ENCODE peak calls at places on chromosomes 6 and 20, in four cellular contexts. X, T, G and H are unnamed samples.

GRCh38 chr20:38108438-38109024 is 56.5 kb downstream of the TGM2 start:
- DNase-seq in X (peak; percentile 48), T (peak; percentile 93), G (peak; percentile 86), H (no peak)

GRCh38 chr20:48949304-48950170 is 28.0 kb downstream of the ARFGEF2 start:
- DNase-seq in X (no peak), T (no peak), G (no peak), H (no peak)

GRCh38 chr6:34247481-34248197 is 1.2 kb downstream of the SMIM29 start:
- DNase-seq in X (no peak), T (peak; percentile 68), G (no peak), H (no peak)

GRCh38 chr20:33812673-33813462 is 1.7 kb downstream of the CHMP4B start:
- DNase-seq in X (no peak), T (no peak), G (no peak), H (peak; percentile 66)

GRCh38 chr6:105174512-105174911 is 5.3 kb downstream of the POPDC3 start:
- DNase-seq in X (peak; percentile 90), T (no peak), G (no peak), H (no peak)

GRCh38 chr6:142601427-142601826 is 299.6 kb downstream of the ADGRG6 start:
- DNase-seq in X (no peak), T (no peak), G (no peak), H (no peak)

GRCh38 chr6:151008425-151008824 is 142.9 kb downstream of the MTHFD1L start:
- DNase-seq in X (no peak), T (no peak), G (no peak), H (no peak)

GRCh38 chr6:139243531-139243930 is 48.3 kb downstream of the TXLNB start:
- DNase-seq in X (peak; percentile 60), T (no peak), G (no peak), H (no peak)

GRCh38 chr20:40807094-40807623 is 118.1 kb upstream of the MAFB start:
- DNase-seq in X (no peak), T (no peak), G (no peak), H (no peak)

GRCh38 chr6:79450984-79451383 is 86.2 kb downstream of the LCA5 start:
- DNase-seq in X (no peak), T (no peak), G (no peak), H (no peak)

GRCh38 chr6:20534295-20534897 is at the start of gene CDKAL1:
- DNase-seq in X (peak; percentile 93), T (peak; percentile 95), G (peak; percentile 90), H (peak; percentile 94)
- TF ChIP-seq POLR2A in X (peak; percentile 80), T (no peak), G (no peak), H (peak; percentile 89)

DNA sequence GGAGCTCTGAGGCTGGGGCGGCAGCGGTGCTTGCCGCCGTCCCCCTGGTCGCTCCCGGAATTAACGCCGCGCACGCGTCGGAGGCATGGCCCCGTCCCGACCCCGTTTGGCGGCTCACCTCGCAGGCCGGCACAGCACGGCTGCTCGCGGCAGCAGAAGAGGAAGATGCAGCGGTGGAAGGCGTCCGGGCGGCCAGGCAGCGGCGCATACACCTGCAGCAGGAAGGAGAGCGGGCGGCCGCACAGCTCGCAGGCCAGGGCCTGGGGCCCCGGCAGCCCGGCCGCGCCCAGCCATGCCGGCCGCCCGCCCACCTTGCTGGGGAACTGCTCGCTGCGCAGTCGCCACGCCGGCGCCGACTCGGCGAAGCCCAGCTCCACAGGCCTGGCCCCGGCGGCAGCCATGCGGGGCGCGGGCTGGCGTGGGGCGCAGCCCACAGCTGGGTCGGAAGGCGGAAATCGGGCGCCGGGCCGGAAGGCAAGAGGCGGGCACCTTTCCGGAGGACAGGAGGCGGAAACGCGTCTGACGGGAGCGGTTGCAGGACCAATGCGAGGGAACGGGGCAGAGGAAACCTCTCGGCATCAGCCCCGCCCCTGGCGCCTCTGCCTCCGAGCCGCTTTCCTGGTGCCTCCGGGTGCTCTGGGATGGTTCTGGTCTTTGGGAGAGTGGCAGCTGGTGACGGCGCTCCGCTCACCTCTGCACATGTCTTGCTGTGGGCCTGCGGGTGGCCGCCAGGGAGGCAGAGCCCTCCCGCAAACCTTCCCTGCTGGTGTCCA is at the start of gene PDCD2:
- DNase-seq in X (peak; percentile 88), T (peak; percentile 96), G (peak; percentile 88), H (peak; percentile 83)
- TF ChIP-seq POLR2A in X (peak; percentile 76), T (no peak), G (no peak), H (peak; percentile 98)

DNA sequence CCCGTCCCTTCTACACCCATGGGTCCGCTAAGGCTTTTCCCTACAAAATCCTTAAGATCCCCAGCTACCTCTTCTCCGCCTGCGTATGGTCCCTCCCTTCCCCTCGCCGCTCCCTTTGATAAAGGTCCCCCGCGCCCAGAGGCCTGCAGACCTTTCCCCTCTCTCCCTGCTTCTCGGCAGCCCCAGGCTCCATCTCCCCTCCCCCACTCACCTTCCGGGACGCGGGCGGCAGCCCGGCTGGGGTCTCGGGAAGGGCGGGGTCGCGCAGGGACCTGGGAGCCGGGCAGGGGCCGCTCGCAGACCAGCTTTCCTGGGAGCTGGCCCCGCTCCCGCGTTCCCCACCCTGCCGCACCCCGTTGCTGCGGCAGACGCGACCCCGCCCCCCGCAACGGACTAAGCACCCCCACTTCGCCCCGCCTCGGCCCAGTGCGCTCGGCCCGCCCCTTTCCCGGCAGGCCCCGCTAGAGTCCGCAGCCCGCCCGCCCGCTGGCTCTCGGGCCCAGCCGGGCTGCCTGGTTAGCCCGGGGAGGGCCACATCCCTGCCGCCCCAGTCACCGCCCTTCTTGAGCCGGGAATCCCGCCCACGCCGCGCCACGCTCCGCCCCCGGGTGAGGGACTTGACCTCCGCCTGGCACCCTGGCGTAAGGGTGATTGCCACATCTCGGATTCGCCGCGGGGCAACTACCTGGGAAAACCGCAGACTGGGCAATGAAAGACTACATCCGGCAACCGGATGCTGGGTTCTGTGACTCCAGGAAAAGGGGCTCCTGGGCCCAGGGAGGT is at the start of gene FLOT1:
- DNase-seq in X (peak; percentile 93), T (peak; percentile 99), G (peak; percentile 96), H (peak; percentile 94)
- TF ChIP-seq POLR2A in X (peak; percentile 60), T (peak; percentile 80), G (peak; percentile 60), H (peak; percentile 83)

DNA sequence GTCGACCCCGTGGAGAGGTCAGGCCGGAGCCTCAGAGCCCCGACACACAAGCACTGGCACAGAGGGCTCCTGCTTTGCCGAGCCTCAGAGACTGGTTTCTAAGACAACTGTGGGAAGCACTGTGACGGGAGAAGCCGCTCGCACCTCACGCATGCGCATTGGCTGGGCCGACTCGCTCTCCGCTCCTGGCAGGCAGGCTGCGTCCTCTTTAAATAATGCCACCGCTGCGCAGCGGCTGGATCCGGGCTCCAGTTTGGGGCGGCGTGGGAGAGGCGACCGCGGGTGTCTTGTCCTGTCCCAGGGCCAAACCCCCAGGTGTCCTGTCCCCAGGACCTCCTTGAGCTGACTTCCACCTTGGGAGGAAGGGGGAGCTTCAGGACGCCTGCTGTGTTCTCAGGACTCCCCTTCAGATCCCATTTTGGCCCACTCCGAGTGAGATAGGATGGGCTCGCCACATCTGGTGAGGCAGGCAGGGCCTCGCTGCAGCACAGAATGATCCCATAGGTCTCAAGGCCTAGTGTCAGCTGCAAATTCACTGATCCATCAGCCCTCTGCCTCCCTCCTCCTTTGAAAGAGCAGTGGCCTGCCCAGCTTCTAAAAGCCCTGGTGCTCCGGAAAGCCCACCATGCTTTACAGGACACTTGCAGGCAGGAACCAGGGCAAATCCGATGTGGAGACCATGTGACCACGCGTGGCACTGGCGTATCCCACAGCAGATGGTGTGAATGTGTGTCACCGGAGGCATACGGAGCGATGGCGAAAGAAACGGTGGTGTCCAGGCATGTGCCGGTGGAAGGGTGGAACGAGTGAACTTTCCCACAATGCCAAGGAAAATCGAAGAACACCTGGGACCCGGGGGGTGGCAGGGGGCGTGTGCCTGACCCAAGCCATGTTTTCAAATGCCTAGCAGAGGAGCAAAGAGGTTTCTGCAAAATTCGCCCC is 169.3 kb upstream of the ZNF337 start:
- DNase-seq in X (peak; percentile 41), T (peak; percentile 85), G (peak; percentile 69), H (peak; percentile 75)
- TF ChIP-seq POLR2A in X (no peak), T (no peak), G (no peak), H (no peak)